ENCODE peak calls at places on chromosomes 3 and 15, in seven cellular contexts. Q is AG09319, D is GM13976, Y is Peyer's patch, A is cardiac fibroblast, M is AG04450, N is PC-3. H is an unnamed sample.

GRCh38 chr3:73037369-73037699 is 24.1 kb upstream of the EBLN2 start:
- DNase-seq in Q (no peak), D (no peak), Y (no peak), A (peak), M (no peak), N (peak), H (no peak)

GRCh38 chr15:89802231-89802928 is 12.3 kb downstream of the ANPEP start:
- DNase-seq in Q (no peak), D (no peak), Y (peak), A (no peak), M (no peak), N (no peak), H (peak)

GRCh38 chr3:80643421-80643820 is 875.6 kb upstream of the ROBO1 start:
- DNase-seq in Q (no peak), D (no peak), Y (no peak), A (no peak), M (no peak), N (no peak), H (no peak)

GRCh38 chr3:115469649-115470048 is 153.7 kb upstream of the GAP43 start:
- DNase-seq in Q (no peak), D (no peak), Y (no peak), A (no peak), M (no peak), N (no peak), H (no peak)

GRCh38 chr15:87362531-87362930 is 894.0 kb downstream of the NTRK3 start:
- DNase-seq in Q (no peak), D (no peak), Y (no peak), A (no peak), M (no peak), N (peak), H (no peak)

GRCh38 chr15:65094294-65094995 is 17.9 kb downstream of the KBTBD13 start:
- DNase-seq in Q (no peak), D (no peak), Y (no peak), A (no peak), M (no peak), N (no peak), H (no peak)

GRCh38 chr15:57363661-57364060 is 12.6 kb upstream of the CGNL1 start:
- DNase-seq in Q (no peak), D (no peak), Y (no peak), A (no peak), M (no peak), N (no peak), H (no peak)

GRCh38 chr3:110647586-110647985 is 424.0 kb upstream of the NECTIN3 start:
- DNase-seq in Q (no peak), D (no peak), Y (no peak), A (no peak), M (no peak), N (no peak), H (no peak)

GRCh38 chr3:157398598-157398997 is 38.1 kb upstream of the PTX3 start:
- DNase-seq in Q (no peak), D (no peak), Y (no peak), A (no peak), M (no peak), N (no peak), H (no peak)

GRCh38 chr3:119911748-119912147 is 129.8 kb downstream of the NR1I2 start:
- DNase-seq in Q (no peak), D (no peak), Y (no peak), A (no peak), M (no peak), N (no peak), H (no peak)

GRCh38 chr3:27758083-27758482 is 36.0 kb upstream of the EOMES start:
- DNase-seq in Q (peak), D (no peak), Y (no peak), A (peak), M (peak), N (peak), H (no peak)

GRCh38 chr15:57460208-57460816 is 84.0 kb downstream of the CGNL1 start:
- DNase-seq in Q (no peak), D (no peak), Y (no peak), A (no peak), M (no peak), N (no peak), H (no peak)

GRCh38 chr3:191417457-191417729 is 43.6 kb upstream of the PYDC2 start:
- DNase-seq in Q (no peak), D (no peak), Y (no peak), A (no peak), M (no peak), N (no peak), H (no peak)

GRCh38 chr3:67699877-67700276 is 45.5 kb upstream of the SUCLG2 start:
- DNase-seq in Q (no peak), D (no peak), Y (no peak), A (no peak), M (no peak), N (no peak), H (no peak)

GRCh38 chr3:17605032-17605431 is 137.4 kb downstream of the TBC1D5 start:
- DNase-seq in Q (peak), D (no peak), Y (no peak), A (peak), M (peak), N (peak), H (no peak)

GRCh38 chr15:101357333-101357732 is 62.3 kb upstream of the SNRPA1 start:
- DNase-seq in Q (no peak), D (no peak), Y (no peak), A (no peak), M (no peak), N (peak), H (peak)

GRCh38 chr3:120420855-120421570 is 29.8 kb downstream of the FSTL1 start:
- DNase-seq in Q (no peak), D (no peak), Y (no peak), A (peak), M (no peak), N (no peak), H (no peak)

GRCh38 chr3:67526246-67526645 is 128.2 kb downstream of the SUCLG2 start:
- DNase-seq in Q (peak), D (no peak), Y (no peak), A (peak), M (peak), N (peak), H (no peak)

GRCh38 chr3:136195258-136196063 is 674 bp downstream of the MSL2 start:
- DNase-seq in Q (no peak), D (peak), Y (peak), A (peak), M (peak), N (peak), H (peak)

GRCh38 chr15:90046289-90046688 is 45.2 kb downstream of the ZNF710 start:
- DNase-seq in Q (no peak), D (no peak), Y (peak), A (no peak), M (no peak), N (no peak), H (peak)

GRCh38 chr3:42102569-42102968 is 11.4 kb downstream of the TRAK1 start:
- DNase-seq in Q (no peak), D (no peak), Y (no peak), A (no peak), M (no peak), N (no peak), H (no peak)

GRCh38 chr3:9130318-9131110 is 118.9 kb downstream of the SRGAP3 start:
- DNase-seq in Q (no peak), D (no peak), Y (no peak), A (no peak), M (no peak), N (no peak), H (no peak)

GRCh38 chr15:67544475-67544874 is 2.0 kb downstream of the MAP2K5 start:
- DNase-seq in Q (no peak), D (no peak), Y (no peak), A (no peak), M (no peak), N (no peak), H (no peak)

GRCh38 chr3:152832046-152832445 is 2.9 kb upstream of the P2RY1 start:
- DNase-seq in Q (no peak), D (no peak), Y (no peak), A (no peak), M (no peak), N (no peak), H (no peak)

GRCh38 chr3:8562081-8562595 is 60.5 kb downstream of the LMCD1 start:
- DNase-seq in Q (no peak), D (no peak), Y (no peak), A (peak), M (no peak), N (no peak), H (no peak)

GRCh38 chr15:61857169-61857829 is 202.9 kb downstream of the VPS13C start:
- DNase-seq in Q (no peak), D (no peak), Y (no peak), A (peak), M (no peak), N (no peak), H (no peak)

GRCh38 chr3:65986285-65986684 is 52.4 kb downstream of the MAGI1 start:
- DNase-seq in Q (no peak), D (no peak), Y (no peak), A (no peak), M (no peak), N (no peak), H (no peak)

GRCh38 chr3:46541856-46542255 is 24.2 kb downstream of the LRRC2 start:
- DNase-seq in Q (no peak), D (no peak), Y (no peak), A (no peak), M (no peak), N (no peak), H (no peak)

GRCh38 chr3:64220161-64220560 is 5.1 kb downstream of the PRICKLE2 start:
- DNase-seq in Q (no peak), D (no peak), Y (no peak), A (peak), M (no peak), N (peak), H (no peak)

GRCh38 chr3:4823986-4824947 is 155.0 kb upstream of the BHLHE40 start:
- DNase-seq in Q (no peak), D (no peak), Y (no peak), A (no peak), M (no peak), N (no peak), H (peak)

GRCh38 chr15:77682564-77682963 is 49.9 kb upstream of the LINGO1 start:
- DNase-seq in Q (no peak), D (no peak), Y (no peak), A (no peak), M (no peak), N (no peak), H (no peak)

GRCh38 chr3:67804545-67804944 is 150.1 kb upstream of the SUCLG2 start:
- DNase-seq in Q (no peak), D (no peak), Y (no peak), A (no peak), M (no peak), N (no peak), H (no peak)

GRCh38 chr15:73969151-73969759 is 22.8 kb downstream of the STOML1 start:
- DNase-seq in Q (no peak), D (no peak), Y (no peak), A (no peak), M (no peak), N (no peak), H (peak)

GRCh38 chr3:195892355-195893120 is 15.8 kb downstream of the TNK2 start:
- DNase-seq in Q (no peak), D (no peak), Y (peak), A (peak), M (no peak), N (peak), H (peak)

GRCh38 chr3:5021571-5022092 is 42.4 kb downstream of the BHLHE40 start:
- DNase-seq in Q (no peak), D (no peak), Y (no peak), A (no peak), M (no peak), N (peak), H (no peak)

GRCh38 chr3:10417849-10418248 is 87.5 kb downstream of the ATP2B2 start:
- DNase-seq in Q (no peak), D (peak), Y (no peak), A (peak), M (no peak), N (peak), H (no peak)
- TF ChIP-seq CTCF in Q (no peak), D (peak), Y (no peak), A (peak), M (peak), N (peak), H (no peak)

GRCh38 chr3:133914839-133915600 is 19.3 kb upstream of the RAB6B start:
- DNase-seq in Q (no peak), D (no peak), Y (no peak), A (no peak), M (no peak), N (no peak), H (no peak)

GRCh38 chr3:133905376-133905775 is 9.7 kb upstream of the RAB6B start:
- DNase-seq in Q (no peak), D (no peak), Y (no peak), A (no peak), M (no peak), N (no peak), H (no peak)

GRCh38 chr3:133915685-133916639 is 20.3 kb upstream of the RAB6B start:
- DNase-seq in Q (no peak), D (no peak), Y (no peak), A (peak), M (no peak), N (peak), H (no peak)

DNA sequence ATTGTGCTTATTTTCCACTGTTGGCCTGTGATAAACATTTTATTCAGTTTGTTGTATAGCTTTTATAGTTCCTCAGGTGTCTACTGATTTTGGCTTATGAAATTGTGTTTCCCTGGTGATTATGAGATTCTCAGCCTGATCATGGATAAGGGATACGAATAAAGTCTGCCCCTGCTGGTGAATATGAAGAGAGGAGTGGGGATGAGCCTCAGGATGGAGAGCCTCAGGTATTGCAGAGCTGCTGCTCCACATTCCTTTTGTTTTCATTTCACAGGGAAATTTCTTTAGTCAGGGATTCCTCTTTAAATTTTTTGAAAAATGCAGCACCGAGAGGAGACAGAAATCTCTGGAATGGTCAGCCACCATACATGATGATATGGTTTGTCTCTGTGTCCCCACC is 14.7 kb upstream of the RAB6B start:
- DNase-seq in Q (no peak), D (no peak), Y (no peak), A (no peak), M (no peak), N (peak), H (no peak)
- TF ChIP-seq CTCF in Q (no peak), D (no peak), Y (no peak), A (peak), M (peak), N (peak), H (no peak)

GRCh38 chr3:69102384-69102783 is 17.6 kb downstream of the ARL6IP5 start:
- DNase-seq in Q (no peak), D (no peak), Y (no peak), A (no peak), M (no peak), N (peak), H (no peak)

GRCh38 chr3:69105320-69105719 is 17.1 kb downstream of the LMOD3 start:
- DNase-seq in Q (no peak), D (no peak), Y (no peak), A (peak), M (no peak), N (no peak), H (no peak)

GRCh38 chr3:69104585-69104984 is 17.8 kb downstream of the LMOD3 start:
- DNase-seq in Q (no peak), D (no peak), Y (no peak), A (no peak), M (no peak), N (no peak), H (no peak)

GRCh38 chr3:69099576-69099975 is 14.8 kb downstream of the ARL6IP5 start:
- DNase-seq in Q (no peak), D (no peak), Y (no peak), A (no peak), M (no peak), N (no peak), H (no peak)

DNA sequence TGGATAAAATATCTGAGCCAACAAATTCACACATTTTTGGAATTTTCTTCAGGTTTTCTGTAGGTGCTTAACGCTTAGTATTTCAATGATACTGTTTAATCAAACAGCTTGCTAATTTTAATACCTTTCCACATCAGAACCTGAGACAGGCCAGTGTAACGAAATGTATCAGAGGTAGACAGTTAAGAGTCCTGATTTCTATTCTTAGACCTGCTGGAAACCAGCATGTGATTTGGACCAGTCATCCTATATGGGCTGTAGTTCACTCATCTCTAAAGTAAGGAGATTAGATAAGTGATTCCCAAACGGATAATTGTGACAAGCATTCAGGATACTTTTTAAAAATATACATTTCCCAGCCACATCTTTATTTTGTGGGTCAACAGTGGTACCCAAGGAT is 18.4 kb downstream of the ARL6IP5 start:
- DNase-seq in Q (no peak), D (no peak), Y (no peak), A (no peak), M (no peak), N (no peak), H (no peak)
- TF ChIP-seq CTCF in Q (no peak), D (no peak), Y (no peak), A (no peak), M (no peak), N (no peak), H (no peak)

GRCh38 chr3:58628823-58629562 is 37.6 kb downstream of the FAM3D start:
- DNase-seq in Q (peak), D (no peak), Y (peak), A (peak), M (peak), N (peak), H (no peak)
- TF ChIP-seq CTCF in Q (no peak), D (no peak), Y (no peak), A (no peak), M (peak), N (no peak), H (no peak)

GRCh38 chr3:171018151-171018935 is 8.2 kb downstream of the SLC2A2 start:
- DNase-seq in Q (no peak), D (no peak), Y (no peak), A (peak), M (no peak), N (no peak), H (no peak)
- TF ChIP-seq CTCF in Q (peak), D (no peak), Y (peak), A (peak), M (peak), N (peak), H (no peak)

DNA sequence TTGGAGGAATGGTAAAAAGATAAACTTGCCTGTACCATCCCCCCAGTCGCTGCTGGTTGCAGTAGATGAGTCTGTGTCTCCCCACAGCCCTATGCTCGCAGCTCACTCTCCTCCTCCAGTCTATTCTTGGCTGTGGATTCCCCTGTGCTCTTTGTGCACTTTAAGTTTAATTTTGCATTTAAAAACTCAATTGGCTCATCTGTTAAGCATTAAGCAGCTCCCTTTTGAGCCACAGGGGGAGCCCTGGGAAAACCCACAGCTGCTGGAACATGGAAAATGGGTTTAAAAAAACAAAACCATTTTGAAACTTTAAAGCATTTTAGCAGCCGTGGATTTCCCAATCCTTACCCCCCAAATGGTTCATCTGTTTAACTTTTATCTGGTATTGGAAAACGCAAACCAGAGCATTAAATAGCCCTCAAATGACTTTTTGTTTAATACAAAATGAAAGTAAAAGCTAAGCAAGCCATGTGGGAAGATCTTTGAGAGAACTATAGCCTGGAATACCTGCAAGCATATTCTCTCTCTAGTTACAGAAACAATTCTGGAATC is 536.9 kb downstream of the ZIC1 start:
- DNase-seq in Q (peak), D (peak), Y (no peak), A (peak), M (peak), N (peak), H (no peak)
- TF ChIP-seq CTCF in Q (peak), D (peak), Y (peak), A (peak), M (peak), N (peak), H (peak)

GRCh38 chr15:33007295-33007855 is 187.1 kb downstream of the FMN1 start:
- DNase-seq in Q (no peak), D (no peak), Y (no peak), A (peak), M (no peak), N (peak), H (no peak)
- TF ChIP-seq CTCF in Q (peak), D (no peak), Y (no peak), A (peak), M (no peak), N (peak), H (no peak)

DNA sequence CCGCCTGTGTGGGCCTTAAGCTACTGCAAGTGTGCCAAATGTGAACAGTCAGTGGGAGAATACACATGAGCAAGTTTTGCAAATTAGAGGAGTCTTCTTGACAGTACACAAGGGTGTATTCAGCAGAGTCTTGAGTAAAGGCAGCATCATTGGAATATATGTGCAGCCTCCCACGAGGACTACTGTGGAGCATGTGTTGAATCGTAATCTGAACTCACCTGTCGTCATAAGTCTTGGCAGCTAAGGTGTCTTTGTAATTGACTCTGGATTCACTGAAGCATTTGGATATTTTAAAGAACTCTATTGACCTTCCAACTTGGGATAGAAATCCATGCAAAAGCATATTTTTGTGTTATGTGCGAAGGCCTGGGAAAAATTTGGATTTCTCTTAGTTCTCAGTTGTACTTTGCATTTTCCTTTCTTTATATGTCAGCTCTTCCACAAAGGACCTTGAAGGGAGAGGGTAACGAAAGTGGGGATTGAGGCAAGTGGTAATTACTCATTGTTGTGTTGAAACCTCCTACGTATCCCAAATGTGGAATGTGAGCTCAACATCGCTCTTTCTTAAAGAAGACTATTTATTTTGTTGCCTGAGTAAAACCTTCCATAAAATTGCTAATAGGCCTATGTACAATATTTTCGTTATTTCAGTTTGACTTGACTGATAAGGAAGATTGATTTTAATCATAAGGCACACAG is 117.5 kb downstream of the ATG7 start:
- DNase-seq in Q (no peak), D (no peak), Y (no peak), A (peak), M (no peak), N (no peak), H (no peak)
- TF ChIP-seq CTCF in Q (no peak), D (no peak), Y (no peak), A (no peak), M (no peak), N (no peak), H (no peak)